ENCODE peak calls at places on chromosome 2, in eight cellular contexts. B, Y, V, H, A, L, Z and R are unnamed samples.

GRCh38 chr2:104599802-104600510 is 254.0 kb upstream of the POU3F3 start:
- DNase-seq in B (no peak), Y (no peak), V (peak; percentile 55), H (no peak), A (no peak), L (no peak), Z (peak; percentile 38), R (no peak)

GRCh38 chr2:211982162-211982561 is 556.4 kb downstream of the ERBB4 start:
- DNase-seq in B (no peak), Y (no peak), V (no peak), H (no peak), A (no peak), L (no peak), Z (no peak), R (no peak)

GRCh38 chr2:31434911-31435310 is 20.4 kb upstream of the XDH start:
- DNase-seq in B (no peak), Y (no peak), V (no peak), H (no peak), A (no peak), L (no peak), Z (no peak), R (no peak)

GRCh38 chr2:168550670-168551069 is 94.6 kb downstream of the CERS6 start:
- DNase-seq in B (no peak), Y (peak; percentile 11), V (no peak), H (no peak), A (no peak), L (no peak), Z (no peak), R (no peak)

GRCh38 chr2:150211164-150211631 is 276.3 kb downstream of the RND3 start:
- DNase-seq in B (no peak), Y (no peak), V (no peak), H (no peak), A (no peak), L (no peak), Z (peak; percentile 29), R (no peak)

GRCh38 chr2:71562518-71562917 is 109.2 kb downstream of the DYSF start:
- DNase-seq in B (no peak), Y (no peak), V (no peak), H (no peak), A (no peak), L (no peak), Z (no peak), R (no peak)

GRCh38 chr2:196927318-196928225 is 1.1 kb upstream of the PGAP1 start:
- DNase-seq in B (peak; percentile 23), Y (peak; percentile 7), V (peak; percentile 55), H (no peak), A (peak; percentile 11), L (no peak), Z (peak; percentile 90), R (peak; percentile 29)

GRCh38 chr2:120868366-120868765 is 132.7 kb downstream of the GLI2 start:
- DNase-seq in B (no peak), Y (no peak), V (no peak), H (no peak), A (no peak), L (no peak), Z (no peak), R (no peak)

GRCh38 chr2:217086038-217086522 is 226.2 kb upstream of the TNP1 start:
- DNase-seq in B (peak; percentile 29), Y (no peak), V (no peak), H (no peak), A (no peak), L (no peak), Z (peak; percentile 42), R (peak; percentile 30)

GRCh38 chr2:23943666-23944065 is 3.4 kb downstream of the UBXN2A start:
- DNase-seq in B (no peak), Y (no peak), V (no peak), H (no peak), A (no peak), L (no peak), Z (no peak), R (no peak)

GRCh38 chr2:43542285-43542933 is 53.4 kb downstream of the THADA start:
- DNase-seq in B (peak; percentile 36), Y (peak; percentile 62), V (peak; percentile 58), H (no peak), A (no peak), L (no peak), Z (no peak), R (peak; percentile 51)

GRCh38 chr2:160472839-160473251 is 20.8 kb downstream of the RBMS1 start:
- DNase-seq in B (no peak), Y (no peak), V (peak; percentile 37), H (no peak), A (no peak), L (no peak), Z (peak; percentile 24), R (no peak)

GRCh38 chr2:57760448-57760847 is 286.2 kb upstream of the VRK2 start:
- DNase-seq in B (peak; percentile 40), Y (no peak), V (no peak), H (no peak), A (no peak), L (no peak), Z (no peak), R (peak; percentile 25)

GRCh38 chr2:8663997-8664396 is 17.9 kb upstream of the ID2 start:
- DNase-seq in B (no peak), Y (no peak), V (no peak), H (no peak), A (no peak), L (no peak), Z (no peak), R (no peak)

GRCh38 chr2:8661235-8661634 is 20.6 kb upstream of the ID2 start:
- DNase-seq in B (no peak), Y (no peak), V (no peak), H (no peak), A (no peak), L (no peak), Z (no peak), R (no peak)

GRCh38 chr2:8659735-8660492 is 21.9 kb upstream of the ID2 start:
- DNase-seq in B (no peak), Y (no peak), V (no peak), H (peak; percentile 64), A (no peak), L (no peak), Z (no peak), R (no peak)

GRCh38 chr2:8661736-8662135 is 20.1 kb upstream of the ID2 start:
- DNase-seq in B (no peak), Y (no peak), V (no peak), H (no peak), A (no peak), L (no peak), Z (no peak), R (no peak)

DNA sequence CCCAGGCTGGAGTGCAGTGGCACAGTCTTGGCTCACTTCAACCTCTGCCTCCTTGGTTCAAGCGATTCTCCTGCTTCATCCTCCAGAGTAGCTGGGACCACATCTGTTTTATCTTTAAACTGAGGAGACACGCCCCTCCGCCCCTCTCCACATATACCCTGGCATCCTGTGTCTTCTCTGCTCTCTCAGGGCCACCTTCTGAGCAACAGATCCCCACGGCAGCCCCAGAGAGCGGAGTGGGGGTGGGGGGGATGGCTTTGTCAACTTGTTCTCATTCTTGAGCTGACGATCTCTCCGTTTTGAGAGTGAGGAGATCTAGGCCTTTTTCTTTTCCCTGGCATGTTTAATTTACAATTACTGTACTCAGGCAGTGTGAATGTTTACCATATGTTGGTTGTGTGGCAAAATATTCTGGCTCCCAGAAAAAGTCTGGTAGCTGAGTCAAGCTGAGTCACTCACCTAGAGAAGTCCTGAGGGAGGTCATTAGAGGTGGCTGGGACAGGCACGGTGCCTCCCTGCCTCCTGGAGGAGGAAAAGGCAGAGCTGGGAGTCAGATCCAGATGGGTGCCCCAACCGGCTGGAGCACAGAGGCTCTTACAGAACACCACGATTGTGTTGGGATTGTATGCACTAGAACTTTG is 19.5 kb upstream of the ID2 start:
- DNase-seq in B (no peak), Y (no peak), V (peak; percentile 49), H (no peak), A (no peak), L (no peak), Z (no peak), R (no peak)
- TF ChIP-seq CTCF in B (no peak), Y (no peak), V (peak; percentile 15), H (no peak), A (no peak), L (no peak), Z (peak; percentile 53), R (no peak)

DNA sequence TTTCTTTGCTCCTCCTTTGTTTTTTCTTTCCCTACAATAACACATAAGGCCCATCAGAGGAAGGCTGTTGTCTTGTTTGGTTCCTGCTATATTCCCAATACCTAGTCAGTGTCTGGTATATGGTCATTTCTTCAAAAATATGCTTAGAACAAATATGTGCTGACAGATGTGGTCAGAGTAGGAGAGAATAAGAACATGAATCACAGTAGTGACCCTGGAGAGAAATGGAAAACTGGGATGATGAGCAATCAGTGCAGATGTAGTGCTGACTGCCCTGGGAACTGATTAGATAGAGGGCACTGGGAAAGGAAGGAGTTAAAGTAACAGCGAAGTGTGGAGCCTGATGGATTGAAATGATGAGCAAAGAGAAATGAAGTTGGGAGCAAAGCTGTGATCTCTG is 189.4 kb upstream of the LHCGR start:
- DNase-seq in B (no peak), Y (no peak), V (no peak), H (no peak), A (no peak), L (no peak), Z (peak; percentile 4), R (no peak)
- TF ChIP-seq CTCF in B (no peak), Y (no peak), V (no peak), H (no peak), A (no peak), L (no peak), Z (no peak), R (no peak)

GRCh38 chr2:148234143-148234542 is 213.3 kb downstream of the MBD5 start:
- DNase-seq in B (no peak), Y (no peak), V (no peak), H (no peak), A (no peak), L (no peak), Z (no peak), R (no peak)

GRCh38 chr2:148240838-148241237 is 219.9 kb downstream of the MBD5 start:
- DNase-seq in B (no peak), Y (no peak), V (no peak), H (no peak), A (no peak), L (no peak), Z (no peak), R (no peak)

GRCh38 chr2:148238561-148238960 is 217.7 kb downstream of the MBD5 start:
- DNase-seq in B (no peak), Y (no peak), V (no peak), H (no peak), A (no peak), L (no peak), Z (no peak), R (no peak)

GRCh38 chr2:148237911-148238310 is 217.0 kb downstream of the MBD5 start:
- DNase-seq in B (no peak), Y (no peak), V (no peak), H (no peak), A (no peak), L (no peak), Z (no peak), R (no peak)
- TF ChIP-seq CTCF in B (no peak), Y (no peak), V (no peak), H (no peak), A (no peak), L (no peak), Z (no peak), R (no peak)

DNA sequence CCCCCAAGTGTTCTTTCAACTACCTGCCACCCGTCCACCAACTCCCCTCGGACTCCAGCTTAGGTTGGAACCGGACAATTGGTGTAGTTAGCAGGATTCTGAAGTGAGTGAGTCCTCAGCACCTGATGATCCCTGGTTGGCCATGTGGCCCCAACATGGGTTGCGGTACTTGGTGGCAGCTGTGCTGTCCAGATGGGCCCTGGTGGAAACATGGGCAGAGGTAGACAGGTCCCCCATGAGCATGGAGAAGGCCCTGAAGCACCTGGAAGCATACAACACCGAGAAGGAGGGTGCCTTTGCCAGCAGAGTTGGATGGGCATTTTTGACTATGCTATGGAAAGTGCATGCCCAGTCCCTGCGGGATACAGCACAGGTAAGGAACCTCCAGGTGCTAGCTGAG is 11.0 kb upstream of the C2orf42 start:
- DNase-seq in B (no peak), Y (no peak), V (no peak), H (no peak), A (no peak), L (no peak), Z (no peak), R (no peak)
- TF ChIP-seq CTCF in B (no peak), Y (no peak), V (no peak), H (no peak), A (no peak), L (no peak), Z (no peak), R (no peak)